ENCODE peak calls at places on chromosomes 4 and X, in eight cellular contexts. Q is fibroblast of mammary gland; K is activated CD8-positive, alpha-beta T cell treated with anti-CD3 and anti-CD28 coated beads for 36 hours; Y is A549; S is BE2C; Z is SK-N-SH; N is GM06990; M is endothelial cell. X is an unnamed sample.

GRCh38 chrX:69082055-69082752 is 83.0 kb downstream of the PJA1 start:
- DNase-seq in N (no peak), K (no peak), Q (no peak), Z (no peak), Y (no peak), M (no peak), S (no peak), X (no peak)

GRCh38 chr4:2907706-2908293 is 55.4 kb downstream of the NOP14 start:
- DNase-seq in M (no peak), Z (no peak), Q (no peak), S (no peak), N (no peak), K (no peak), Y (no peak), X (no peak)

GRCh38 chr4:128524311-128524710 is 236.7 kb upstream of the PGRMC2 start:
- DNase-seq in S (no peak), Z (no peak), K (no peak), Y (peak; percentile 88), N (no peak), M (no peak), Q (peak; percentile 95), X (no peak)

GRCh38 chrX:11664211-11664888 is 1.4 kb downstream of the ARHGAP6 start:
- DNase-seq in K (peak; percentile 2), N (peak; percentile 17), M (peak; percentile 3), Z (peak; percentile 25), Q (no peak), Y (no peak), S (no peak), X (peak; percentile 33)

GRCh38 chr4:7971881-7972500 is 32.3 kb upstream of the AFAP1 start:
- DNase-seq in N (no peak), K (peak; percentile 44), Y (no peak), M (no peak), Q (no peak), Z (no peak), S (no peak), X (no peak)

GRCh38 chrX:421646-422325 is 35.1 kb upstream of the PPP2R3B start:
- DNase-seq in K (no peak), Y (no peak), Q (no peak), Z (no peak), M (no peak), N (no peak), S (no peak), X (no peak)

GRCh38 chr4:77930876-77931275 is 68.2 kb downstream of the MRPL1 start:
- DNase-seq in K (no peak), N (no peak), Z (no peak), Q (peak; percentile 23), Y (no peak), S (no peak), M (no peak), X (no peak)

GRCh38 chr4:3283483-3283882 is 9.3 kb upstream of the RGS12 start:
- DNase-seq in Q (no peak), Z (no peak), S (no peak), K (no peak), M (no peak), Y (no peak), N (no peak), X (no peak)

GRCh38 chrX:17425151-17425550 is 50.2 kb downstream of the NHS start:
- DNase-seq in S (no peak), Y (no peak), K (no peak), Z (no peak), M (no peak), N (no peak), Q (peak; percentile 13), X (no peak)

GRCh38 chrX:115289465-115289864 is at the start of gene LUZP4:
- DNase-seq in S (no peak), N (no peak), Y (no peak), K (no peak), M (no peak), Q (no peak), Z (no peak), X (no peak)

GRCh38 chrX:115284877-115285276 is 4.6 kb upstream of the LUZP4 start:
- DNase-seq in Z (no peak), Q (peak; percentile 1), M (no peak), S (no peak), K (no peak), N (no peak), Y (no peak), X (no peak)
- TF ChIP-seq CTCF in Z (peak; percentile 31), Q (no peak), M (no peak), S (no peak), K (no peak), N (no peak), Y (no peak), X (no peak)

GRCh38 chrX:21802844-21803243 is 36.6 kb upstream of the MBTPS2 start:
- DNase-seq in Z (no peak), Y (no peak), S (no peak), K (no peak), Q (no peak), M (no peak), N (no peak), X (no peak)

GRCh38 chrX:21800344-21800770 is 39.1 kb upstream of the MBTPS2 start:
- DNase-seq in N (no peak), K (no peak), S (no peak), Q (peak; percentile 54), Y (peak; percentile 4), Z (no peak), M (no peak), X (no peak)

GRCh38 chrX:21798677-21799219 is 40.7 kb upstream of the MBTPS2 start:
- DNase-seq in M (no peak), K (no peak), S (no peak), Z (no peak), Y (peak; percentile 20), N (no peak), Q (peak; percentile 76), X (no peak)

GRCh38 chrX:21799767-21800166 is 39.6 kb upstream of the MBTPS2 start:
- DNase-seq in K (no peak), S (no peak), M (no peak), Y (no peak), Q (no peak), Z (no peak), N (no peak), X (no peak)

GRCh38 chrX:21802054-21802660 is 37.3 kb upstream of the MBTPS2 start:
- DNase-seq in M (no peak), Y (no peak), N (no peak), K (no peak), S (no peak), Q (no peak), Z (no peak), X (no peak)
- TF ChIP-seq CTCF in M (no peak), Y (no peak), N (no peak), K (no peak), S (no peak), Q (no peak), Z (no peak), X (no peak)

DNA sequence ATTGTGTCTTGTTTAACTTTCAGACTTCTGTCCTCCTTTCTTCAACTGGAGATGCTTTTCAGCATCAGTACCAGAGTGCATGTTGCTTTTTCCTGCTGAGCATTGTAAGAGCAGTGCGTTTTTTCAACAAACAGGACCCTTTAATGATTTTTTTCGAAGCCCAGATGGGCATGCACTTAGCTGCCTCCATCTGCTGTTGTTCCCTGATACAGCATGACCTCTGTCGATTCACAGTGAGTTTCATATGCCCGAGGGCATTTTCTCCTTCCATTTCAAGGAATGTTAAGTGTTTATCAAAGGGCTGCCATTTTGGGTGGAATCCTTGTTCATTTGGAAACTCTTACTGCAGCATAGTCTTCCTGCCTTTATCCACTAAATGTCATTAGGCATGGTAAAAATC is 428.6 kb downstream of the DTHD1 start:
- DNase-seq in Z (no peak), K (no peak), Y (no peak), N (no peak), M (no peak), Q (no peak), S (no peak), X (no peak)
- TF ChIP-seq CTCF in Z (no peak), K (no peak), Y (no peak), N (no peak), M (no peak), Q (no peak), S (no peak), X (no peak)

DNA sequence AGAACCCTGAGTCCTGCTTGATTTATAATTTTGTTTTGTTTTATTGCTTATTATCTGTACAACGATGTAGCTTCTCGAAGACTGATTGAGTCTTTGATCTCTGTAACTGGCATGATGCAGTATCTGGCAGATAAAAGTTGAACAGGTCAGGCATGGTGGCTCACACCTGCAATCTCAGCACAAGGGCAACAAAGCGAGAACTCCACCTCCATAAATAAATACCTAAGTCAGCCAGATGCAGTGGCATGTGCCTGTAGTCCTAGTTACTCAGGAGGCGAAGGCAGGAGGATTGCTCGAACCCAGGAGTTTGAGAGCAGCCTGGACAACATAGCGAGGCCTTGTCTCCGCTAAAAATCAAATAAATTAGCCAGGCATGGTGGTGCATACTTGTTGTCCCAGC is 15.7 kb upstream of the WDR19 start:
- DNase-seq in S (no peak), Q (no peak), K (no peak), M (no peak), Y (no peak), N (no peak), Z (no peak), X (no peak)
- TF ChIP-seq CTCF in S (no peak), Q (no peak), K (no peak), M (no peak), Y (no peak), N (no peak), Z (no peak), X (no peak)

GRCh38 chr4:176565044-176565443 is 227.7 kb downstream of the VEGFC start:
- DNase-seq in M (no peak), N (no peak), K (no peak), Y (peak; percentile 14), Q (peak; percentile 43), S (no peak), Z (no peak), X (no peak)

GRCh38 chr4:176569301-176569700 is 223.4 kb downstream of the VEGFC start:
- DNase-seq in Y (peak; percentile 47), S (no peak), N (no peak), Z (no peak), K (no peak), M (no peak), Q (peak; percentile 38), X (no peak)

GRCh38 chr4:176561368-176561767 is 231.4 kb downstream of the VEGFC start:
- DNase-seq in Z (no peak), Q (no peak), N (no peak), K (no peak), M (no peak), S (no peak), Y (no peak), X (no peak)

GRCh38 chr4:176566769-176567168 is 226.0 kb downstream of the VEGFC start:
- DNase-seq in S (no peak), N (no peak), K (no peak), Y (peak; percentile 25), Z (no peak), Q (no peak), M (no peak), X (no peak)

GRCh38 chr4:176563591-176563990 is 229.1 kb downstream of the VEGFC start:
- DNase-seq in K (no peak), Y (peak; percentile 80), N (no peak), M (no peak), Z (no peak), Q (peak; percentile 76), S (no peak), X (no peak)
- TF ChIP-seq CTCF in K (no peak), Y (peak; percentile 49), N (no peak), M (no peak), Z (peak; percentile 57), Q (peak; percentile 47), S (no peak), X (no peak)

GRCh38 chrX:9730752-9731151 is 34.9 kb downstream of the GPR143 start:
- DNase-seq in Z (no peak), S (no peak), M (no peak), N (no peak), K (peak; percentile 10), Q (no peak), Y (no peak), X (peak; percentile 11)
- TF ChIP-seq CTCF in Z (no peak), S (no peak), M (no peak), N (no peak), K (no peak), Q (no peak), Y (no peak), X (no peak)

GRCh38 chr4:4780634-4781287 is 78.7 kb upstream of the MSX1 start:
- DNase-seq in S (peak; percentile 31), Y (peak; percentile 6), K (no peak), Q (peak; percentile 86), N (no peak), Z (peak; percentile 69), M (no peak), X (no peak)
- TF ChIP-seq CTCF in S (no peak), Y (no peak), K (no peak), Q (peak; percentile 13), N (no peak), Z (peak; percentile 12), M (no peak), X (no peak)

X was measured in GM20000.